ENCODE peak calls at places on chromosomes 6 and 20, in seven cellular contexts. K is GM10248, Z is fibroblast of mammary gland, A is body of pancreas, X is pancreas, C is psoas muscle, G is right atrium auricular region. D is an unnamed sample.

GRCh38 chr6:95087394-95088097 is 489.8 kb upstream of the MANEA start:
- DNase-seq in Z (peak), A (peak), X (no peak), G (no peak), K (no peak), C (no peak), D (no peak)

GRCh38 chr20:53925651-53926401 is 144.6 kb downstream of the BCAS1 start:
- DNase-seq in G (peak), K (no peak), X (no peak), C (no peak), Z (no peak), A (no peak), D (no peak)

GRCh38 chr6:3943373-3943772 is 94.2 kb downstream of the FAM50B start:
- DNase-seq in X (no peak), K (no peak), C (peak), A (no peak), Z (peak), G (no peak), D (no peak)

GRCh38 chr20:47735412-47736400 is 49.6 kb downstream of the SULF2 start:
- DNase-seq in A (no peak), G (peak), Z (no peak), C (peak), X (no peak), K (no peak), D (no peak)

GRCh38 chr20:1876975-1877603 is 18.1 kb upstream of the SIRPA start:
- DNase-seq in C (peak), Z (no peak), G (no peak), X (no peak), K (peak), A (no peak), D (no peak)

GRCh38 chr20:53825282-53825681 is 231.6 kb upstream of the ZNF217 start:
- DNase-seq in K (no peak), C (no peak), G (no peak), A (no peak), X (no peak), Z (no peak), D (no peak)

GRCh38 chr6:3281669-3282460 is 23.1 kb downstream of the PSMG4 start:
- DNase-seq in Z (peak), A (no peak), X (peak), K (no peak), C (no peak), G (peak), D (no peak)

GRCh38 chr20:13105864-13106457 is 97.2 kb downstream of the SPTLC3 start:
- DNase-seq in C (no peak), G (no peak), K (peak), X (no peak), A (no peak), Z (peak), D (no peak)

GRCh38 chr6:165837948-165838745 is 175.1 kb upstream of the PDE10A start:
- DNase-seq in X (no peak), C (no peak), K (no peak), Z (no peak), A (no peak), G (no peak), D (no peak)

DNA sequence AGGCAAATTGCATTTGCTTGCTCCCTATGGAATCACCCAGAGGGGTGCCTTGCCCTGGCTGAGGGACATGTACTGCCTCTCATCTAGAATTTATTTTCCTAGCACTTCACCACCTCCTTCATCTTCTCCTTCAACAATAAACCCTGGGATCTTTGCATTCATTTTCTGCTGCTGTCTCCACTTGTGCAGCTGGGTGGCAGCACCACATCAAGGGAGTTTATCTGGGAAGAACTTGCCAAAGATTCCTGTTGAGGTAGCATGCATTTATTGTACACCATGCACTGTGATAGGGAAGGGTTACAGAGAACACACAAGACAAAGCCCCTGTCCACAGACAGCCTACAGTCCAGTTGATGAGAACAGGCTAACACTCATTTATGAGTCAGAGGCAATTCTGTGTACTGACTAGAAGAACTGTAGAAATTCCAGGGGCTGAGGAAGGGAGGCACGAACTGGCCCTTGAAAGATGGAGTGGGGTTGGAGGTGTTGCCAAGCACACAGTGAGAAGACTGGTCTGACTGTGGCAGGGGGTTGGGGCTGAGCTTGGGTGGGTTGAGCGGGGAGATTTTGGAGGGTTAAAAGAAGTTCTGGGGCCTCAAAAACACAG is 17.5 kb downstream of the C20orf173 start:
- DNase-seq in K (no peak), C (peak), X (no peak), A (peak), G (no peak), Z (peak), D (no peak)
- TF ChIP-seq CTCF in K (peak), C (peak), X (peak), A (peak), G (peak), Z (peak), D (no peak)

GRCh38 chr20:21125072-21125848 is 622 bp upstream of the KIZ start:
- DNase-seq in A (peak), Z (peak), G (no peak), X (peak), K (no peak), C (peak), D (no peak)
- TF ChIP-seq CTCF in A (no peak), Z (peak), G (no peak), X (no peak), K (no peak), C (peak), D (no peak)

DNA sequence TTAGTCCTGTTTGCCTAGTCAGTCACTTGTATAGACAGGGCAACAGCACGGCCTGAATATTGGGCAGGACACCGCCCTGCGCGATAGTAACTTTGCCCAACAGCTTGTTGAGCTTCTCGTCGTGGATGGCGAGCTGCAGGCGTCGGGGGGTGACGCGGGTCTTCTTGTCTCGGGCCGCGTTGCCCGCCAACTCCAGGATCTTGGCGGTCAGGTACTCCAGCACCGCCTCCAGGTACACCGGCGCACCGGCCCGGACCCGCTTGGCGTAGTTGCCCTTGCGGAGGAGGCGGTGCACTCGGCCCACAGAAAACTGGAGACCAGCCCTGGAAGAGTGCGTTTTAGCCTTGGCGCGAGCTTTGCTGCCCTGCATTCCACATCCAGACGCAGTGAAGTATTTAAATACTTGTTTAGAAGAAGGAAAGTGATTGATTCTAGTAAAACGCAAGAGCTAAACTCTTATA is 92.8 kb upstream of the BTN3A2 start:
- DNase-seq in A (no peak), X (no peak), G (peak), C (peak), K (no peak), Z (no peak), D (peak)
- TF ChIP-seq CTCF in A (no peak), X (no peak), G (no peak), C (no peak), K (peak), Z (no peak), D (no peak)

DNA sequence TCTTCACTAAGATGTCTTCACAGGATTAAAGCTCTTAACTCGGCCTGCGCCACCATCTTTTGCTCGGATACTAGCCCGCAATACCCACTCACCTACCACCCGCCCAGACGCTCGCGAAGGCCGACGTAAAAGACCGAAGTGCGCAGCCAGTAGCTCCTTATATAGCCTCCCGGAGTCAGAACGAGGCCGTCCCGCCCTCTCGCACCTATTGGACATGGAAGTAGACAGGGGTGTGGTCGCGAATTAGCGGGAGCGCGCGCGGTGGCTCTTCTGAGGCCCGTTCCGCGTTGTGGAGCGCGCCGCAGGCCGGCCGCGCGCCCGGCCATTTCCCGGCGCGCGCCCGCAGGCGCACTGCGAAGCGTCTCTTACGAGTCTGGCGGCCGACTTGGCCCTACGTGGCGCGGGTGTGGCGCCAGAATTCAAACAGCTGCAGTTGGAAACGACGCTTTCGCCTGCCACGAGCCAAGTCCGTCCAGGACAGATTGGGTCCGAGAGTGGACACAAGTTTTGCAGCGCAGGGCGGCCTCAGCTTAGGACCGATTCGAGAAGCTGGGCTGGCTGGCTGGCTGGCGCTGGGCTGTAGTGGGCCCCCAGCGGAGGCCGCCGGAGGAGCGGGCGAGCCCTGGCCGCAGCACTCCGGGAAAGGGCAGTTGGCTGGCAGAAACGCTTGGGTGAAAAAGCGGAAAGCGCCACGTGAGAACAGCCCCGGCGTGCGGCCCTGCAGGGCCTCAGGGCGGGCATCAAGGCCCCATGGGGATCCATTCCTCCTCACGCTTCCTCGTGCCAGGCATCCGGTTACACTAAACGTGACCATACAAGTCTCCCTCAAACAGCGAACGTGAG is 36.1 kb upstream of the SYNCRIP start:
- DNase-seq in G (peak), K (peak), C (peak), Z (peak), A (peak), X (peak), D (peak)
- TF ChIP-seq CTCF in G (no peak), K (no peak), C (peak), Z (no peak), A (peak), X (no peak), D (no peak)